ENCODE peak calls at places on chromosome 4, in six cellular contexts. R is A549, W is K562, Q is upper lobe of left lung, P is HepG2, D is GM12878. X is an unnamed sample.

GRCh38 chr4:119010909-119011606 is 122.4 kb downstream of the SYNPO2 start:
- ATAC-seq in W (no peak), D (no peak), R (no peak), Q (peak), P (no peak), X (peak)

GRCh38 chr4:28062562-28062961 is 1201.9 kb downstream of the STIM2 start:
- ATAC-seq in P (no peak), D (no peak), Q (no peak), R (no peak), W (no peak), X (no peak)

GRCh38 chr4:99417125-99417524 is 18.0 kb downstream of the ADH7 start:
- ATAC-seq in Q (no peak), D (no peak), R (no peak), P (no peak), W (no peak), X (no peak)

GRCh38 chr4:144646523-144647094 is 653 bp downstream of the HHIP start:
- ATAC-seq in Q (peak), R (peak), D (peak), W (peak), P (peak), X (peak)

GRCh38 chr4:72886602-72887001 is 182.9 kb downstream of the COX18 start:
- ATAC-seq in Q (no peak), P (no peak), R (no peak), W (peak), D (no peak), X (no peak)

GRCh38 chr4:39166670-39167069 is 15.7 kb upstream of the WDR19 start:
- ATAC-seq in D (peak), Q (no peak), R (no peak), W (no peak), P (peak), X (no peak)

GRCh38 chr4:80007745-80008149 is 65.3 kb downstream of the ANTXR2 start:
- ATAC-seq in P (no peak), D (peak), R (no peak), Q (no peak), W (peak), X (no peak)

GRCh38 chr4:20916106-20916505 is 215.8 kb downstream of the PACRGL start:
- ATAC-seq in R (no peak), Q (no peak), P (no peak), W (no peak), D (no peak), X (no peak)

GRCh38 chr4:185054257-185054656 is 36.0 kb downstream of the HELT start:
- ATAC-seq in W (no peak), R (no peak), D (no peak), Q (no peak), P (no peak), X (no peak)

GRCh38 chr4:185054876-185055275 is 36.6 kb downstream of the HELT start:
- ATAC-seq in Q (no peak), W (no peak), P (no peak), R (no peak), D (no peak), X (no peak)
- TF ChIP-seq EP300 in Q (no peak), W (no peak), P (no peak), R (no peak), D (no peak), X (no peak)

GRCh38 chr4:6540879-6541278 is 34.1 kb upstream of the MAN2B2 start:
- ATAC-seq in P (no peak), R (no peak), D (no peak), Q (no peak), W (no peak), X (no peak)

GRCh38 chr4:6538111-6538510 is 36.9 kb upstream of the MAN2B2 start:
- ATAC-seq in P (no peak), Q (no peak), W (no peak), D (no peak), R (no peak), X (no peak)

GRCh38 chr4:6541789-6542188 is 33.2 kb upstream of the MAN2B2 start:
- ATAC-seq in D (no peak), P (no peak), R (no peak), W (no peak), Q (no peak), X (no peak)

GRCh38 chr4:6538586-6538985 is 36.4 kb upstream of the MAN2B2 start:
- ATAC-seq in D (no peak), Q (no peak), R (no peak), P (peak), W (peak), X (no peak)

DNA sequence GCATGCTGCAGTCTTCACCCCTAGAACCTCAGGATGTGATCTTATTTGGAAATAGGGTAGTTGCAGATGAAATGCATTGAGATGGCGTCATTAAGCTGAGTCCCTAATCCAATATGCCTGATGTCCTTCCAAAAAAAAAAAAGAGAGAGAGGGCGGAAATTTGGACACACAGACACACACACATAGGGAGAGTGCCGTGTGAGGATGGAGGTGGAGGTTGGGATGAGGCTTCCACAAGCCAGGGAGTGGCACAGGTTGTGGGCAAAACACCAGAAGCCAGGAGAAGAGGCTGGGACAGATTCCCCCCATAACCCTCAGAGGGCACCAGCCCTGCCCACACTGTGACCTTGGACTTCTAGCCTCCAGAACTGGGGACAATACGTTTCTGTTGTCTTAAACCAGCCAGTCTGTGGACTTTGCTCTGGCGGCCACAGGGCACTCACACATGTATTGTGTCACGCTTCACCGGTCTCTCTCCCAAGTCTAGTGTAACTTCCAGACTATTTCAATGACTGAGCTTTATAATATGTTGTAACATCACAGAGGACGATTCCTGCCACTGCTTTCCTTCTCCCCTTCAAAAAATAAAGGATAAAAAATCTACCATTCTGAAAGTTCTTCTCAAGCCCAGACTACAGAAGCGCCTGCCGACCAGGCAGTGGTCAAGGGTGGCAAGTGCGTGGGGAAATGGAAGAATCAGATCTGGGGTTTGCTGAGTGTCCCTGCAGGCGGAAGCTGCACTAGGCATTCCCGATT is 35.8 kb upstream of the MAN2B2 start:
- ATAC-seq in P (peak), D (no peak), W (no peak), R (no peak), Q (no peak), X (no peak)
- H3K27ac ChIP-seq in P (peak), D (no peak), W (no peak), R (no peak), Q (no peak), X (no peak)

DNA sequence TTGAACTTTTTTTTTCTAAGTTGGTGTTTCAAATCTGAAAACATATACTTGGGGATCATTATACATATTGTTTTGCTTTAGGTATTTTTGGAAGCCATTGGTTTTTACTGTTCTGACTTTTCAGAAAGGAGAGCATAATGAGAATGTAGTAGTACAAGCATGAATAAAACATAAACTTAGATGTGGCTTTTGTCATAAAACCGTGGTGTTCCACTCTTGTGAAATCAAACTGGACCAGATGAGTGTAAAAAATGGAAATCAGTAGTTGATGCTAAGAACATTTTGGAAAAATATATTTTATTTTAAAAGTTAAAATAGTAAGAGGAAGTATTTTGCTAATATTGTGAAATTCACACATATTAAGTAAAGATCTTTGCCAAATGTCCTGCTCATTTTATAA is 29.6 kb downstream of the GUCY1A1 start:
- ATAC-seq in W (no peak), Q (no peak), R (no peak), P (no peak), D (no peak), X (no peak)
- TF ChIP-seq EP300 in W (no peak), Q (no peak), R (no peak), P (no peak), D (no peak), X (no peak)

DNA sequence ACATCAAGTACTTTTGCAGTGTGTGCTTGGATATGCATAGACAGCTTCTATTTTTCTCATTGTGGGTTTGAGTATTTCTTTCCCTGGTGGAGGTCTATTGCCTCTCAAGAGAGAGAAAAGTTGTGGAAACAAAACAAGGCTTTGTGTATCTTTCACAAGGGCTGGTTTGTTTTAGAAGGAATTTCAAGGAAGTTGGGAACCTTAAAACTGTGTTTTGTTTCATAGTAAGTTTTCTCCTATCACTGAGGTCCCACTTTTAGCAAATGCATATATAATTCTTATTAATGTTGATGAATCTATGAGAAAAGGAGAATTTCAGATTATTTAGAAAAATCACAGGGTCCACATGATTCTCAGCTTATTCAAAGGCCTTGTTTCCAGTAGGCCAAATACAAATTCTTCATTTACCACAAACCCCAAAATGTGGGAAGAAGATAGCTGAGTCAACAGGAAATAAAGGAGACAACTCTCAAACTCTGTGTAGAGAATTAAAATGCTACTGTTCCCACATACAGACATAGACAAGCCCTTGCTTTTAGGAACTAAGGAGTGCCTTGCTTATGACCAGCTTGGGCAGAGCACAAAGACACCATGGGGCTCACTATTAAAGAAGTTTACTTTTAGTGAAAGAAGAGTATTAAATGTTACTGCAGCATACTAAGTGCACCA is 177.3 kb upstream of the LEF1 start:
- ATAC-seq in Q (no peak), P (no peak), R (no peak), W (no peak), D (no peak), X (no peak)
- H3K27ac ChIP-seq in Q (no peak), P (no peak), R (no peak), W (no peak), D (no peak), X (no peak)

X was measured in gastroesophageal sphincter.